ENCODE peak calls at places on chromosomes 1 and 21, in seven cellular contexts. Q is EH; Y is COR-L47; L is activated CD4-positive, alpha-beta T cell treated with anti-CD3 and anti-CD28 coated beads, Interleukin-2, amount 10 ng/mL, durations not matched to agents 24 days and 14 days; T is pulmonary artery endothelial cell; U is endothelial cell; O is endodermal cell. H is an unnamed sample.

GRCh38 chr1:77888071-77888428 is 374 bp upstream of the NEXN start:
- DNase-seq in Q (peak; percentile 88), Y (no peak), L (no peak), T (no peak), U (no peak), O (no peak), H (no peak)

GRCh38 chr1:26114165-26114927 is 2.7 kb downstream of the PDIK1L start:
- DNase-seq in Q (no peak), Y (no peak), L (no peak), T (no peak), U (no peak), O (no peak), H (peak; percentile 10)

GRCh38 chr21:42233067-42233981 is 14.4 kb downstream of the ABCG1 start:
- DNase-seq in Q (no peak), Y (no peak), L (peak; percentile 93), T (peak; percentile 75), U (peak; percentile 53), O (peak; percentile 68), H (peak; percentile 48)

GRCh38 chr1:59410457-59410856 is 113.6 kb downstream of the FGGY start:
- DNase-seq in Q (no peak), Y (no peak), L (no peak), T (no peak), U (no peak), O (no peak), H (no peak)

GRCh38 chr1:198179556-198179981 is 22.8 kb downstream of the NEK7 start:
- DNase-seq in Q (peak; percentile 77), Y (no peak), L (peak; percentile 75), T (no peak), U (no peak), O (no peak), H (no peak)

GRCh38 chr1:151839457-151840409 is at the start of gene C2CD4D:
- DNase-seq in Q (no peak), Y (peak; percentile 68), L (peak; percentile 93), T (no peak), U (peak; percentile 61), O (peak; percentile 93), H (peak; percentile 92)

GRCh38 chr1:244862354-244862698 is 2.0 kb downstream of the HNRNPU start:
- DNase-seq in Q (peak; percentile 12), Y (no peak), L (no peak), T (no peak), U (no peak), O (no peak), H (no peak)

GRCh38 chr1:103525114-103525606 is 339 bp upstream of the RNPC3 start:
- DNase-seq in Q (peak; percentile 63), Y (no peak), L (no peak), T (peak; percentile 4), U (no peak), O (peak; percentile 67), H (peak; percentile 37)

GRCh38 chr1:20834780-20835179 is 47.7 kb upstream of the HP1BP3 start:
- DNase-seq in Q (no peak), Y (no peak), L (no peak), T (no peak), U (no peak), O (no peak), H (no peak)

GRCh38 chr1:246281195-246281594 is 225.9 kb downstream of the SMYD3 start:
- DNase-seq in Q (no peak), Y (no peak), L (no peak), T (no peak), U (no peak), O (no peak), H (no peak)

GRCh38 chr1:20480261-20481157 is 5.5 kb downstream of the CAMK2N1 start:
- DNase-seq in Q (no peak), Y (peak; percentile 87), L (no peak), T (no peak), U (no peak), O (no peak), H (no peak)

GRCh38 chr1:110292327-110292741 is 46.8 kb upstream of the RBM15 start:
- DNase-seq in Q (peak; percentile 75), Y (no peak), L (no peak), T (no peak), U (no peak), O (no peak), H (no peak)

GRCh38 chr1:12012560-12013316 is 6.6 kb upstream of the MIIP start:
- DNase-seq in Q (no peak), Y (no peak), L (no peak), T (no peak), U (no peak), O (no peak), H (no peak)

GRCh38 chr1:76291737-76292136 is 217.2 kb downstream of the ST6GALNAC3 start:
- DNase-seq in Q (no peak), Y (no peak), L (no peak), T (no peak), U (no peak), O (no peak), H (no peak)

GRCh38 chr1:203270448-203270847 is 34.9 kb upstream of the BTG2 start:
- DNase-seq in Q (no peak), Y (no peak), L (peak; percentile 58), T (no peak), U (no peak), O (peak; percentile 65), H (no peak)

GRCh38 chr1:168236836-168237611 is 11.2 kb downstream of the SFT2D2 start:
- DNase-seq in Q (no peak), Y (no peak), L (peak; percentile 80), T (no peak), U (no peak), O (no peak), H (no peak)

GRCh38 chr1:114025609-114026401 is 46.5 kb downstream of the OLFML3 start:
- DNase-seq in Q (peak; percentile 19), Y (no peak), L (no peak), T (no peak), U (no peak), O (no peak), H (no peak)

GRCh38 chr1:10170362-10170665 is 40.1 kb upstream of the KIF1B start:
- DNase-seq in Q (no peak), Y (no peak), L (peak; percentile 77), T (no peak), U (no peak), O (no peak), H (no peak)

GRCh38 chr21:25806053-25806452 is 71.3 kb downstream of the GABPA start:
- DNase-seq in Q (no peak), Y (no peak), L (no peak), T (no peak), U (no peak), O (no peak), H (no peak)

GRCh38 chr1:172948457-172948856 is 102.3 kb downstream of the TNFSF18 start:
- DNase-seq in Q (peak; percentile 97), Y (no peak), L (no peak), T (peak; percentile 64), U (no peak), O (no peak), H (no peak)